ENCODE peak calls at places on chromosomes 4 and X, in nine cellular contexts. M is fibroblast of lung, U is kidney, Z is HL-60, P is AG09309, B is esophagus muscularis mucosa, K is left lung, C is heart right ventricle, O is endothelial cell. G is an unnamed sample.

GRCh38 chr4:36303430-36304137 is 22.2 kb downstream of the DTHD1 start:
- DNase-seq in C (no peak), M (no peak), U (no peak), K (no peak), P (no peak), B (no peak), Z (peak; percentile 61), O (no peak), G (no peak)

GRCh38 chrX:147476008-147476407 is 435.7 kb upstream of the FMR1 start:
- DNase-seq in O (peak; percentile 37), B (no peak), P (no peak), C (peak; percentile 2), Z (peak; percentile 14), U (no peak), K (no peak), M (no peak), G (no peak)

GRCh38 chr4:75821966-75822365 is 80.3 kb downstream of the PPEF2 start:
- DNase-seq in B (no peak), O (no peak), Z (no peak), C (no peak), P (no peak), U (no peak), M (peak; percentile 16), K (no peak), G (no peak)

GRCh38 chrX:18026171-18026570 is 165.1 kb upstream of the RAI2 start:
- DNase-seq in U (no peak), O (no peak), P (no peak), K (no peak), C (peak; percentile 3), M (peak; percentile 0), Z (no peak), B (no peak), G (no peak)

GRCh38 chrX:77114501-77114900 is 332.7 kb upstream of the FGF16 start:
- DNase-seq in U (no peak), C (no peak), O (no peak), B (no peak), P (no peak), M (no peak), K (no peak), Z (no peak), G (no peak)

GRCh38 chr4:94304365-94304971 is 38.2 kb downstream of the HPGDS start:
- DNase-seq in U (no peak), P (no peak), M (peak; percentile 47), Z (peak; percentile 22), O (peak; percentile 33), K (no peak), C (no peak), B (no peak), G (no peak)

GRCh38 chr4:137075586-137075985 is 456.7 kb downstream of the PCDH18 start:
- DNase-seq in U (no peak), K (no peak), C (no peak), B (no peak), P (no peak), O (no peak), M (no peak), Z (no peak), G (no peak)

GRCh38 chr4:42344260-42344659 is 53.0 kb upstream of the SHISA3 start:
- DNase-seq in O (no peak), C (no peak), K (no peak), M (no peak), U (no peak), P (no peak), B (no peak), Z (no peak), G (no peak)

GRCh38 chrX:119688856-119689455 is 4.0 kb downstream of the SEPTIN6 start:
- DNase-seq in M (no peak), Z (no peak), B (no peak), U (peak; percentile 5), C (no peak), P (no peak), O (no peak), K (no peak), G (no peak)

GRCh38 chr4:48403779-48404178 is 62.5 kb downstream of the SLAIN2 start:
- DNase-seq in Z (peak; percentile 14), M (no peak), K (no peak), O (no peak), P (no peak), C (no peak), U (peak; percentile 37), B (no peak), G (no peak)

GRCh38 chrX:17369294-17369693 is 5.7 kb upstream of the NHS start:
- DNase-seq in M (no peak), B (no peak), P (no peak), K (no peak), U (no peak), Z (no peak), O (no peak), C (no peak), G (no peak)

GRCh38 chrX:70168238-70169188 is 8.8 kb upstream of the DGAT2L6 start:
- DNase-seq in O (peak; percentile 3), Z (no peak), U (no peak), M (peak; percentile 66), P (peak; percentile 11), K (no peak), C (no peak), B (no peak), G (no peak)

GRCh38 chrX:24146283-24146865 is 3.2 kb upstream of the ZFX start:
- DNase-seq in B (no peak), K (no peak), M (no peak), C (no peak), Z (no peak), P (no peak), U (no peak), O (no peak), G (no peak)

GRCh38 chr4:6352031-6352763 is 82.5 kb downstream of the WFS1 start:
- DNase-seq in O (no peak), C (no peak), U (no peak), M (no peak), P (no peak), K (no peak), B (no peak), Z (no peak), G (no peak)

GRCh38 chrX:80550722-80551121 is 130.5 kb downstream of the TENT5D start:
- DNase-seq in Z (peak; percentile 2), P (no peak), C (no peak), M (no peak), O (peak; percentile 3), K (no peak), U (no peak), B (no peak), G (no peak)

GRCh38 chr4:6825403-6825802 is 42.9 kb downstream of the KIAA0232 start:
- DNase-seq in K (no peak), P (no peak), O (no peak), Z (no peak), M (no peak), B (no peak), U (no peak), C (no peak), G (no peak)

GRCh38 chrX:153336128-153336894 is 2.4 kb downstream of the ZNF275 start:
- DNase-seq in Z (no peak), K (no peak), M (no peak), C (no peak), O (no peak), P (no peak), B (no peak), U (no peak), G (no peak)

GRCh38 chrX:153339662-153340061 is 5.7 kb downstream of the ZNF275 start:
- DNase-seq in Z (no peak), U (no peak), C (no peak), K (no peak), M (no peak), O (no peak), B (no peak), P (no peak), G (no peak)

GRCh38 chrX:153338836-153339235 is 4.9 kb downstream of the ZNF275 start:
- DNase-seq in C (no peak), P (no peak), O (no peak), B (no peak), Z (peak; percentile 25), K (no peak), M (no peak), U (no peak), G (no peak)

GRCh38 chrX:153334654-153335295 is 822 bp downstream of the ZNF275 start:
- DNase-seq in M (no peak), O (no peak), B (no peak), K (no peak), P (no peak), U (no peak), Z (no peak), C (no peak), G (no peak)

GRCh38 chrX:153336988-153337387 is 3.0 kb downstream of the ZNF275 start:
- DNase-seq in M (no peak), Z (no peak), P (no peak), U (no peak), B (no peak), O (no peak), K (no peak), C (no peak), G (no peak)
- TF ChIP-seq CTCF in M (no peak), Z (no peak), P (no peak), U (no peak), B (no peak), O (no peak), K (no peak), C (no peak), G (no peak)

GRCh38 chr4:38832624-38833528 is 23.7 kb downstream of the TLR6 start:
- DNase-seq in B (no peak), C (no peak), O (no peak), Z (no peak), P (no peak), U (no peak), M (no peak), K (no peak), G (no peak)
- TF ChIP-seq CTCF in B (no peak), C (no peak), O (peak; percentile 36), Z (no peak), P (peak; percentile 11), U (no peak), M (no peak), K (no peak), G (peak; percentile 59)

DNA sequence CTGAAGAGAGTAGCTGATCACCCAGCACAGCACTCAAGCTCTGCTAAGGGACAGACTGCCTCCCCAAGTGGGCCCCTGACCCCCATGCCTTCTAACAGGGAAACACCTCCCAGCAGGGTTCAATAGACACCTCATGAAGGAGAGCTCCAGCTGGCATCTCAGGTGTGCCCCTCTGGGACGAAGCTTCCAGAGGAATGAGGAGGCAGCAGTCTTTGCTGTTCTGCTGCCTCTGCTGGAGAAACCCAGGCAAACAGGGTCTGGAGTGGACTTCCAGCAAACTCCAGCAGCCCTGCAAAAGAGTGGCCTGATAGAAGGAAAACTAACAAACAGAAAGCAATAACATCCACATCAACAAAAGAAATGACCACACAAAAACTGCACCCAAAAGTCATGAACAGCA is 412.8 kb downstream of the PRDM5 start:
- DNase-seq in C (no peak), O (no peak), B (no peak), P (no peak), M (no peak), U (no peak), Z (no peak), K (no peak), G (no peak)
- TF ChIP-seq CTCF in C (no peak), O (no peak), B (no peak), P (no peak), M (no peak), U (no peak), Z (no peak), K (no peak), G (no peak)

GRCh38 chr4:89914609-89915008 is 20.0 kb downstream of the MMRN1 start:
- DNase-seq in U (no peak), M (no peak), Z (no peak), B (no peak), O (no peak), C (no peak), P (no peak), K (no peak), G (no peak)
- TF ChIP-seq CTCF in U (no peak), M (no peak), Z (no peak), B (no peak), O (no peak), C (no peak), P (no peak), K (no peak), G (no peak)

G was measured in CD14-positive monocyte.